ENCODE peak calls at places on chromosomes 12 and 14, in four cellular contexts. C is WERI-Rb-1, M is GM23338, W is lower lobe of right lung. X is an unnamed sample.

GRCh38 chr12:75825686-75826085 is 205.9 kb downstream of the PHLDA1 start:
- DNase-seq in C (no peak), M (no peak), W (no peak), X (no peak)

GRCh38 chr14:45135181-45135580 is 549 bp upstream of the FANCM start:
- DNase-seq in C (no peak), M (no peak), W (no peak), X (no peak)

GRCh38 chr14:61262082-61262481 is 19.1 kb downstream of the TMEM30B start:
- DNase-seq in C (no peak), M (no peak), W (no peak), X (no peak)

GRCh38 chr12:131242741-131243496 is 289.2 kb downstream of the ADGRD1 start:
- DNase-seq in C (peak; percentile 71), M (peak; percentile 64), W (no peak), X (no peak)

GRCh38 chr12:85983601-85984000 is 109.5 kb downstream of the NTS start:
- DNase-seq in C (no peak), M (no peak), W (no peak), X (no peak)

GRCh38 chr12:1936406-1937320 is 18.2 kb upstream of the CACNA2D4 start:
- DNase-seq in C (no peak), M (no peak), W (peak; percentile 80), X (peak; percentile 90)

GRCh38 chr12:132520421-132521199 is 30.7 kb downstream of the FBRSL1 start:
- DNase-seq in C (no peak), M (no peak), W (no peak), X (no peak)

GRCh38 chr12:46556105-46556559 is 183.6 kb upstream of the SLC38A2 start:
- DNase-seq in C (no peak), M (no peak), W (no peak), X (no peak)

GRCh38 chr12:46153267-46153872 is 115.5 kb downstream of the SLC38A1 start:
- DNase-seq in C (no peak), M (peak; percentile 56), W (no peak), X (no peak)

GRCh38 chr12:153080-153746 is 60.7 kb downstream of the SLC6A12 start:
- DNase-seq in C (peak; percentile 91), M (peak; percentile 90), W (peak; percentile 80), X (peak; percentile 64)

GRCh38 chr14:59570122-59570521 is 6.5 kb downstream of the CCDC175 start:
- DNase-seq in C (no peak), M (no peak), W (no peak), X (no peak)

GRCh38 chr14:67187210-67187609 is 2.0 kb upstream of the GARIN2 start:
- DNase-seq in C (no peak), M (no peak), W (no peak), X (no peak)

GRCh38 chr12:44431647-44432352 is 444.3 kb downstream of the NELL2 start:
- DNase-seq in C (no peak), M (no peak), W (no peak), X (no peak)

GRCh38 chr14:23624830-23625404 is 11.2 kb upstream of the DHRS2 start:
- DNase-seq in C (no peak), M (peak; percentile 14), W (no peak), X (no peak)

GRCh38 chr12:104792570-104792969 is 165.5 kb downstream of the SLC41A2 start:
- DNase-seq in C (no peak), M (no peak), W (no peak), X (no peak)

GRCh38 chr12:131097247-131098177 is 143.8 kb downstream of the ADGRD1 start:
- DNase-seq in C (peak; percentile 5), M (no peak), W (peak; percentile 45), X (peak; percentile 48)

DNA sequence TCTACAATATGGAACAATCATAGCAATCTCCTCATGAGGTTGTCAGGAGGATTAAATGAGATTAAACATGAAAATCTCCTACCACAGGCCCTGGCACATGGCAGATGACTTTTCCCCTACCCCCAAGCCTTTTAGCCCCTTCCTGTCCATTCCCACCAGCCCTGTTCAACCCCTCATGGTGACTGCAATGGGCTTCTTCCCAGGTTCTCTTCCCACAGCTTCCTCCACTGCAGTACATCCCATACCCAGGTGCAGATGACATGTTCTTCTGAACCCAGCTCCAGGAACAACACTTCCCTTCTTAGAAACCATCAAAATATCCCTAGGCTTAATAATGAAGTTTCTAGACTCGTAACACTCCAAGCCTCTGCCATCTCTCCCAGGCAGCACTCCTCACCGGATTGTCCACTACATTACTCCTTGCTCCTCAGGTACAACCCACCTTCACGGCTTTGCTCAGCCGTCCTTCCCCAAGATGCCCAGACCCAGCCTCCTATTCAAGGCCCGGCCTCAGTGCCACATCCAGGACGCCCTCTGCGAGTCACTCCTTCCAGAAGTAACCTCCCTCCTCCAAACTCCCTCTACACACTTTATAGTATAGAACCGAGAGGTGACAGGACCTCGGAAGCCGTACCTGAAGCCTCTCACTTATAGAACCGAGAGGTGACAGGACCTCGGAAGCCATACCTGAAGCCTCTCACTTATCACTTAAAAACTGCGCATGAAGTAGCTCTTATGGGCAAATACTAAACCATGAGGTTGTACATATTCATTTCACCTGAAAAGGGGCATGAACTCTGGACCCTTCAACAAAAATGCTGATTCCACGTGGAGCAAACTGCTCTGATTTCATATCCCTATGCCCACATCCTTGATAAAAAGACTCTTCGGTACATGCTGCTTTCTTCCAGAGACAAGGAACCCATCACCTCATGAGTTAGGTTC is 1.5 kb downstream of the CRACR2A start:
- DNase-seq in C (peak; percentile 23), M (no peak), W (no peak), X (no peak)
- H3K4me3 ChIP-seq in C (no peak overlapping the region), M (no peak overlapping the region), W (peak overlapping the region; percentile 14), X (no peak overlapping the region)

GRCh38 chr12:40711121-40711520 is 18.9 kb downstream of the CNTN1 start:
- DNase-seq in C (no peak), M (no peak), W (no peak), X (no peak)
- TF ChIP-seq CTCF in C (no peak), M (no peak), W (no peak), X (no peak)

DNA sequence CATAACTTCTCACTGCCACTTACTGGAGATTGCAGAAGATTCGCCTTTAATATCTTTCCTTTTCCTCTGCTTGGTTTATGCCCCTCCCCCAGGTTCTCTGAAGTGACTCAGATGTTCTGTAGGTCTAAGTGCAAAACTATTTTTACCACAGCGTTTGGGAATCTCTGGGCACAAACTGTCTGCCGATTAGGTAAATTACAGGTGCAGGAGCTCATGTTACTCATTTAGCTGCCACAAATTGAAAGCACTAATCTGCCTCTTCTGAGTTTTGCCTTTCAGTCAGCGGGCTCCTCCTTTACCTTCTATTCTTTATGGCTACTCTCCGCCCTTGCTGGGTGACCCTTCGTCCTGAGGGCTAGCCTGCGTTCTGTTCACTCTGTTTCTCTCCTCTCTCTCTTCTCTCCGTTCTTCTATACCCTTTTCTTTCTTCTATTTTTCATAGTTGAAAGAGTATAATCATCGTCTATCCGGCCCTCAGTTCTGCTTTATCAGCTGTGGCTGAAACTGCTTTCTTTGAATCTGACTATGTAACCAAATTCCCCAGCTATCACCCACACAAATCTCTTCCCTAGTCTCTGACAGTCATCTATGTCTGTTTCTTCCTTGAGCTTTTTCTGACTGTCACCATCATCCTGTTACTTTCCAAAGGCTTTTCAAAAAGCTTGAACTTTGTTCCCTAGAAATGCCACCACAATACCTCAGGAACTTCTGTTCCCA is 4.4 kb upstream of the MYF6 start:
- DNase-seq in C (no peak), M (peak; percentile 18), W (no peak), X (no peak)
- H3K4me3 ChIP-seq in C (no peak overlapping the region), M (no peak overlapping the region), W (no peak overlapping the region), X (peak overlapping the region; percentile 76)

GRCh38 chr14:69844171-69844570 is 35.0 kb upstream of the SMOC1 start:
- DNase-seq in C (no peak), M (no peak), W (no peak), X (no peak)

GRCh38 chr14:69839661-69840060 is 39.6 kb upstream of the SMOC1 start:
- DNase-seq in C (no peak), M (no peak), W (no peak), X (no peak)

GRCh38 chr14:69842671-69843407 is 36.4 kb upstream of the SMOC1 start:
- DNase-seq in C (no peak), M (no peak), W (no peak), X (no peak)

DNA sequence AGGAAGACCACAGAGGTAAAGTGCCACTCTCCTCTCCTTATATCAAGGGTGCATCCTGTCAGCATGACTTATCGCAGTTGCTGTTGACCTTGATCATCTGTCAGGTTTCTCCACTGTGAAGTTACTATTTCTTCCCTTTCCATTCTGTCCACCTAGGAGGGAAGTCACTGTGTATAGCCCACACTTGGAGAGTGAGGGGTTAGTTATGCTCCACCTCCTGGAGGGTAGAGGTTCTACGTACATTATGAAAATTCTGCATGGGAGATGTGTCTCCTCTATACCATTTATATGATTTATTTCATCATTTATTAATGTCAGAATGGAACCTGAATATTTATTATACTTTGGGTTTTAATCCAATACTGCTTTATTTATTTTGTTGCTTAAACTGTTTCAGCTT is 40.2 kb upstream of the SMOC1 start:
- DNase-seq in C (no peak), M (no peak), W (no peak), X (no peak)
- TF ChIP-seq CTCF in C (no peak), M (no peak), W (no peak), X (no peak)

GRCh38 chr12:65308601-65309071 is 30.2 kb downstream of the MSRB3 start:
- DNase-seq in C (no peak), M (no peak), W (no peak), X (no peak)

GRCh38 chr12:65305346-65305950 is 27.0 kb downstream of the MSRB3 start:
- DNase-seq in C (no peak), M (no peak), W (no peak), X (no peak)

GRCh38 chr12:65306229-65306602 is 27.7 kb downstream of the MSRB3 start:
- DNase-seq in C (no peak), M (no peak), W (no peak), X (no peak)

GRCh38 chr12:65308001-65308400 is 29.5 kb downstream of the MSRB3 start:
- DNase-seq in C (no peak), M (no peak), W (no peak), X (no peak)

GRCh38 chr12:65306603-65307501 is 28.4 kb downstream of the MSRB3 start:
- DNase-seq in C (peak; percentile 25), M (peak; percentile 63), W (peak; percentile 46), X (no peak)
- H3K4me3 ChIP-seq in C (no peak overlapping the region), M (no peak overlapping the region), W (no peak overlapping the region), X (no peak overlapping the region)

GRCh38 chr14:80364274-80364673 is 153.0 kb upstream of the DIO2 start:
- DNase-seq in C (no peak), M (peak; percentile 71), W (no peak), X (no peak)
- TF ChIP-seq CTCF in C (peak; percentile 37), M (peak; percentile 67), W (no peak), X (no peak)

X was measured in psoas muscle.